ENCODE peak calls at places on chromosomes 11 and 22, in four cellular contexts. U, W, E and X are unnamed samples.

GRCh38 chr11:88043149-88043548 is 132.1 kb downstream of the RAB38 start:
- DNase-seq in E (no peak), W (no peak), U (no peak), X (no peak)

GRCh38 chr22:27788889-27789288 is 12.7 kb downstream of the MN1 start:
- DNase-seq in W (no peak), E (no peak), U (no peak), X (no peak)

GRCh38 chr22:27247691-27248434 is 553.7 kb downstream of the MN1 start:
- DNase-seq in E (no peak), U (peak; percentile 48), W (no peak), X (peak; percentile 44)

GRCh38 chr22:22248878-22249277 is 4.3 kb downstream of the VPREB1 start:
- DNase-seq in E (no peak), W (no peak), U (no peak), X (no peak)

GRCh38 chr11:33543823-33544222 is 156.8 kb downstream of the C11orf91 start:
- DNase-seq in W (no peak), E (no peak), U (peak; percentile 82), X (peak; percentile 67)

GRCh38 chr11:73538381-73538872 is 59.5 kb downstream of the FAM168A start:
- DNase-seq in E (no peak), W (no peak), U (peak; percentile 41), X (peak; percentile 37)

GRCh38 chr11:131146817-131147490 is 223.5 kb upstream of the NTM start:
- DNase-seq in U (peak; percentile 66), W (no peak), E (no peak), X (peak; percentile 32)

GRCh38 chr11:9748361-9748970 is 84.6 kb downstream of the SWAP70 start:
- DNase-seq in E (no peak), U (peak; percentile 90), W (no peak), X (peak; percentile 84)

GRCh38 chr11:128707671-128708070 is 13.8 kb downstream of the FLI1 start:
- DNase-seq in U (peak; percentile 91), W (no peak), E (no peak), X (no peak)

GRCh38 chr11:2706321-2706720 is 6.5 kb upstream of the KCNQ1OT1 start:
- DNase-seq in E (no peak), W (peak; percentile 3), U (no peak), X (no peak)

GRCh38 chr11:95419915-95420314 is 188.9 kb upstream of the SESN3 start:
- DNase-seq in W (no peak), E (no peak), U (peak; percentile 94), X (peak; percentile 73)